ENCODE peak calls at places on chromosomes 4 and X, in nine cellular contexts. D is dorsolateral prefrontal cortex, N is HFFc6, R is left ventricle myocardium inferior, K is Panc1, B is Calu3, E is nephron progenitor cell, U is HFF-Myc, F is lower leg skin. V is an unnamed sample.

GRCh38 chr4:148664636-148665035 is 222.4 kb upstream of the NR3C2 start:
- DNase-seq in D (no peak), N (no peak), R (no peak), K (no peak), B (no peak), E (no peak), U (no peak), F (no peak), V (no peak)

GRCh38 chr4:77922158-77923094 is 59.8 kb downstream of the MRPL1 start:
- DNase-seq in D (no peak), N (peak), R (no peak), K (no peak), B (no peak), E (no peak), U (no peak), F (no peak), V (no peak)

GRCh38 chr4:55356991-55357461 is 11.0 kb downstream of the SRD5A3 start:
- DNase-seq in D (no peak), N (peak), R (no peak), K (no peak), B (no peak), E (no peak), U (no peak), F (no peak), V (no peak)

GRCh38 chrX:20149326-20149725 is 7.7 kb upstream of the EIF1AX start:
- DNase-seq in D (no peak), N (no peak), R (no peak), K (no peak), B (no peak), E (no peak), U (no peak), F (no peak), V (no peak)

GRCh38 chr4:11428161-11428700 is 463 bp downstream of the HS3ST1 start:
- DNase-seq in D (no peak), N (no peak), R (no peak), K (no peak), B (no peak), E (peak), U (no peak), F (no peak), V (no peak)

GRCh38 chr4:186566068-186566467 is 10.7 kb upstream of the MTNR1A start:
- DNase-seq in D (no peak), N (no peak), R (no peak), K (no peak), B (no peak), E (no peak), U (no peak), F (no peak), V (no peak)

GRCh38 chr4:40363382-40363920 is 28.3 kb downstream of the CHRNA9 start:
- DNase-seq in D (no peak), N (no peak), R (no peak), K (no peak), B (peak), E (no peak), U (no peak), F (no peak), V (no peak)

GRCh38 chr4:40881096-40881495 is 131.3 kb downstream of the NSUN7 start:
- DNase-seq in D (no peak), N (no peak), R (no peak), K (no peak), B (no peak), E (no peak), U (no peak), F (no peak), V (no peak)

GRCh38 chrX:119685225-119686066 is 7.5 kb downstream of the SEPTIN6 start:
- DNase-seq in D (no peak), N (peak), R (no peak), K (no peak), B (no peak), E (no peak), U (no peak), F (no peak), V (no peak)

GRCh38 chr4:169745291-169745690 is 12.5 kb downstream of the HPF1 start:
- DNase-seq in D (no peak), N (peak), R (no peak), K (no peak), B (no peak), E (no peak), U (no peak), F (no peak), V (no peak)

GRCh38 chr4:6245246-6246169 is 24.1 kb upstream of the WFS1 start:
- DNase-seq in D (peak), N (no peak), R (peak), K (no peak), B (no peak), E (no peak), U (no peak), F (no peak), V (no peak)

GRCh38 chr4:148477276-148477675 is 35.1 kb upstream of the NR3C2 start:
- DNase-seq in D (no peak), N (no peak), R (no peak), K (no peak), B (no peak), E (no peak), U (no peak), F (no peak), V (no peak)

GRCh38 chr4:81919810-81920209 is 448.1 kb upstream of the RASGEF1B start:
- DNase-seq in D (no peak), N (no peak), R (no peak), K (no peak), B (peak), E (no peak), U (no peak), F (no peak), V (no peak)

GRCh38 chrX:13826770-13827169 is 9.9 kb upstream of the GPM6B start:
- DNase-seq in D (no peak), N (no peak), R (no peak), K (no peak), B (no peak), E (no peak), U (no peak), F (no peak), V (no peak)

GRCh38 chr4:73533515-73534422 is 52.2 kb downstream of the AFM start:
- DNase-seq in D (no peak), N (no peak), R (no peak), K (no peak), B (no peak), E (no peak), U (no peak), F (no peak), V (no peak)

GRCh38 chrX:103215768-103216085 is 819 bp downstream of the BEX4 start:
- DNase-seq in D (no peak), N (no peak), R (no peak), K (no peak), B (no peak), E (no peak), U (no peak), F (no peak), V (peak)

GRCh38 chr4:223913-224497 is 81.3 kb downstream of the ZNF732 start:
- DNase-seq in D (no peak), N (no peak), R (no peak), K (no peak), B (no peak), E (no peak), U (no peak), F (no peak), V (no peak)

GRCh38 chrX:45598841-45599240 is 398.2 kb upstream of the DIPK2B start:
- DNase-seq in D (no peak), N (peak), R (no peak), K (no peak), B (no peak), E (no peak), U (no peak), F (no peak), V (no peak)

GRCh38 chr4:147927377-147928137 is 195.7 kb downstream of the ARHGAP10 start:
- DNase-seq in D (no peak), N (peak), R (peak), K (no peak), B (no peak), E (no peak), U (peak), F (no peak), V (no peak)

GRCh38 chr4:21769404-21770147 is 179.0 kb downstream of the KCNIP4 start:
- DNase-seq in D (no peak), N (peak), R (no peak), K (no peak), B (peak), E (no peak), U (no peak), F (no peak), V (no peak)

GRCh38 chrX:46574941-46575381 is 1.4 kb downstream of the CHST7 start:
- DNase-seq in D (no peak), N (no peak), R (peak), K (no peak), B (peak), E (peak), U (no peak), F (no peak), V (peak)

GRCh38 chr4:139556735-139557505 is 901 bp upstream of the SETD7 start:
- DNase-seq in D (peak), N (no peak), R (peak), K (no peak), B (peak), E (peak), U (no peak), F (peak), V (peak)

GRCh38 chr4:128524311-128524710 is 236.7 kb upstream of the PGRMC2 start:
- DNase-seq in D (no peak), N (peak), R (peak), K (no peak), B (peak), E (no peak), U (no peak), F (peak), V (no peak)

GRCh38 chrX:153590961-153591956 is 7.7 kb downstream of the CCNQ start:
- DNase-seq in D (no peak), N (no peak), R (no peak), K (no peak), B (no peak), E (no peak), U (no peak), F (no peak), V (no peak)

GRCh38 chr4:153987291-153987690 is 198.4 kb upstream of the SFRP2 start:
- DNase-seq in D (no peak), N (peak), R (no peak), K (no peak), B (no peak), E (no peak), U (no peak), F (no peak), V (no peak)

GRCh38 chr4:138727704-138728103 is 287.9 kb upstream of the NOCT start:
- DNase-seq in D (no peak), N (no peak), R (no peak), K (no peak), B (no peak), E (no peak), U (no peak), F (no peak), V (no peak)

GRCh38 chr4:158891256-158891655 is 122.4 kb downstream of the FNIP2 start:
- DNase-seq in D (no peak), N (no peak), R (no peak), K (no peak), B (no peak), E (no peak), U (no peak), F (no peak), V (no peak)

GRCh38 chr4:158894826-158895225 is 126.0 kb downstream of the FNIP2 start:
- DNase-seq in D (no peak), N (no peak), R (no peak), K (no peak), B (no peak), E (no peak), U (no peak), F (no peak), V (no peak)

GRCh38 chr4:158896459-158897238 is 127.8 kb downstream of the FNIP2 start:
- DNase-seq in D (no peak), N (no peak), R (no peak), K (no peak), B (no peak), E (no peak), U (no peak), F (no peak), V (no peak)

GRCh38 chr4:158890294-158890693 is 121.5 kb downstream of the FNIP2 start:
- DNase-seq in D (no peak), N (no peak), R (no peak), K (no peak), B (no peak), E (no peak), U (no peak), F (no peak), V (no peak)

DNA sequence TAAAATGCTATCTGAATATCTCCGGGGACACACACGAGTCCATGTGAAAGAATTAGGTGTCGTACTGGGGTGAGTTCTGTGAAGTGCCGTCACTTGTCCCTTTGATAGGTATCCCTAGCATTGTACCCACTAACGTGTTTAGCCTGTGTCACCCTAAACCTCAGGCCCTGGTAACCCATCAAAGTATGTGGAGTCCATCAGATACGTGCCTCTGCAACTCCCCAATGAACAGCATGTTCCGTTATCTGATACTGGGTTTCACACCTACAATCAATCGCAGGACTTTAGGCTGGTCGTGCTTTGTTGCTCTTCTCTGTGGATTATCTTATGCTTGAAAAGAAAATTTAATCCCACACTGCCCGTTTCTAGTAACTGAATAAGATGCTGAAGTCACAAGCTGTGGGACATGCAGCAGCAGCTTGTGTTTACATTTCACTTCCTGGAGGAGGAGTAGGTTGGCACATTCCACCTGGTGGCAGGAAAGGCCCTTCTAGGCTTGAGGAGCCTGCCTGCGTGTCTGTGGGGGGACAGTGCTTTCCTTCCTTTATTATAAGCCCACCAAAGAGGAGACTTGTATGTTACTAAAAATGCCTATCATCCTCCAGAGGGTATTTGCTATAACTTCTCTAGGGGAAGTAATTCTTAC is 127.1 kb downstream of the FNIP2 start:
- DNase-seq in D (no peak), N (peak), R (no peak), K (no peak), B (peak), E (no peak), U (no peak), F (no peak), V (no peak)
- TF ChIP-seq CTCF in D (no peak), N (peak), R (peak), K (no peak), B (no peak), E (no peak), U (no peak), F (no peak), V (no peak)

GRCh38 chr4:38320349-38320707 is 343.7 kb upstream of the KLF3 start:
- DNase-seq in D (no peak), N (no peak), R (no peak), K (no peak), B (no peak), E (no peak), U (no peak), F (no peak), V (no peak)

GRCh38 chr4:38320833-38321232 is 343.2 kb upstream of the KLF3 start:
- DNase-seq in D (no peak), N (no peak), R (no peak), K (no peak), B (no peak), E (no peak), U (no peak), F (no peak), V (peak)

GRCh38 chr4:38319456-38320348 is 344.3 kb upstream of the KLF3 start:
- DNase-seq in D (peak), N (peak), R (peak), K (peak), B (peak), E (peak), U (peak), F (peak), V (peak)

GRCh38 chr4:38317238-38317637 is 346.8 kb upstream of the KLF3 start:
- DNase-seq in D (no peak), N (no peak), R (no peak), K (no peak), B (no peak), E (no peak), U (no peak), F (no peak), V (no peak)

GRCh38 chr4:38318737-38319455 is 345.1 kb upstream of the KLF3 start:
- DNase-seq in D (peak), N (peak), R (peak), K (peak), B (peak), E (peak), U (peak), F (peak), V (peak)
- TF ChIP-seq CTCF in D (peak), N (peak), R (peak), K (no peak), B (no peak), E (no peak), U (no peak), F (no peak), V (no peak)

GRCh38 chr4:121655320-121656268 is 41.2 kb downstream of the ANXA5 start:
- DNase-seq in D (no peak), N (no peak), R (no peak), K (no peak), B (no peak), E (no peak), U (no peak), F (no peak), V (no peak)
- TF ChIP-seq CTCF in D (no peak), N (no peak), R (no peak), K (no peak), B (no peak), E (no peak), U (no peak), F (no peak), V (no peak)

GRCh38 chrX:43467608-43468234 is 188.4 kb upstream of the MAOA start:
- DNase-seq in D (no peak), N (no peak), R (no peak), K (no peak), B (no peak), E (no peak), U (no peak), F (no peak), V (no peak)
- TF ChIP-seq CTCF in D (no peak), N (no peak), R (no peak), K (peak), B (no peak), E (no peak), U (no peak), F (no peak), V (no peak)

DNA sequence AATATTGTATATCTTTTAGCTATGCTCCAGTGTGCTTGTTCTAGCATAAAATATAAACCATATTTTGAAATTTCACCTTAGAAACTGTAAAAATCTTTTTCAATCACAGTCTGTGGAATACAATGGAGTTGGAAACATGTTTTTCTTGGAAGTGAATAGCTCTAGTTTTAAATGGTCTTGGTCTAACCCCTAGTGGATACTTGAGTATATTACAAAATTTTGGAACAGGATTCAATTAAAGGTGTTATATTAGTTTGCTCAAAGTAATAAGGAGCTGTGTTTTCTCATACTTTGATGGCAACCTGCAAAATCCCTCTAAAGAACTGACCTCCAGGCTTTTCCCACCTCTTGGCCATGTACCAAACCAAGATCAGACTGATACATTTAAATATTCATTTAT is 48.2 kb downstream of the STK26 start:
- DNase-seq in D (no peak), N (no peak), R (no peak), K (no peak), B (no peak), E (no peak), U (no peak), F (no peak), V (no peak)
- TF ChIP-seq CTCF in D (no peak), N (peak), R (peak), K (peak), B (no peak), E (no peak), U (peak), F (no peak), V (no peak)

GRCh38 chrX:44183329-44183728 is 160.1 kb downstream of the EFHC2 start:
- DNase-seq in D (no peak), N (no peak), R (no peak), K (no peak), B (peak), E (no peak), U (no peak), F (no peak), V (no peak)
- TF ChIP-seq CTCF in D (peak), N (no peak), R (peak), K (peak), B (peak), E (no peak), U (no peak), F (no peak), V (no peak)

GRCh38 chr4:173195132-173195531 is 26.5 kb downstream of the GALNT7 start:
- DNase-seq in D (no peak), N (no peak), R (no peak), K (no peak), B (no peak), E (no peak), U (no peak), F (no peak), V (no peak)
- TF ChIP-seq CTCF in D (no peak), N (no peak), R (no peak), K (no peak), B (no peak), E (no peak), U (no peak), F (no peak), V (no peak)

GRCh38 chr4:177511611-177512010 is 69.4 kb upstream of the AGA start:
- DNase-seq in D (no peak), N (no peak), R (no peak), K (no peak), B (peak), E (no peak), U (no peak), F (peak), V (no peak)

GRCh38 chr4:177512646-177513045 is 70.4 kb upstream of the AGA start:
- DNase-seq in D (no peak), N (no peak), R (no peak), K (no peak), B (no peak), E (no peak), U (no peak), F (no peak), V (no peak)

GRCh38 chr4:177508662-177509061 is 66.4 kb upstream of the AGA start:
- DNase-seq in D (no peak), N (no peak), R (no peak), K (no peak), B (no peak), E (no peak), U (no peak), F (no peak), V (no peak)

GRCh38 chr4:177505171-177505615 is 63.0 kb upstream of the AGA start:
- DNase-seq in D (no peak), N (no peak), R (no peak), K (no peak), B (no peak), E (no peak), U (no peak), F (no peak), V (no peak)

DNA sequence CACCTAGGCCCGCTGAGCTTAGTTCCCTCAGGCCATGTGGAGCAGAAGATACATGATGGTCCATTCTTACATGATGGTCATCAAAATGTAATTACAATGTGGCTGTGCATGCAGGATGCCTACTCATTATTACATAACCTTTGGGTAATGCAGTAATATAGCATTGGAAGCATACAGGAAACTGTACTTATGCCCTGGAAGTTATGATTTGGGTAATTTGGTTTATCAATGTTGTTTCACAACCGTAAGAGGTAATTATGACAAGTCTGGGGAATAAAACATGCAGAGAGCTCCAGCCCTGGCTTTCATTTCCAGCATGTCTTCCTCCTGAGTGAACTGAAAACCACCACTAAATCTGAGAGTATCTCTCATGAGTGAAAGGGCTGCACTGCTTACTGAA is 67.1 kb upstream of the AGA start:
- DNase-seq in D (no peak), N (no peak), R (no peak), K (no peak), B (no peak), E (no peak), U (no peak), F (no peak), V (no peak)
- TF ChIP-seq CTCF in D (no peak), N (no peak), R (no peak), K (no peak), B (no peak), E (no peak), U (no peak), F (no peak), V (no peak)

GRCh38 chr4:155973639-155974475 is 20.2 kb upstream of the CTSO start:
- DNase-seq in D (no peak), N (no peak), R (no peak), K (no peak), B (no peak), E (no peak), U (no peak), F (no peak), V (no peak)

GRCh38 chr4:155974957-155975356 is 21.3 kb upstream of the CTSO start:
- DNase-seq in D (no peak), N (no peak), R (no peak), K (no peak), B (no peak), E (no peak), U (no peak), F (no peak), V (no peak)

GRCh38 chr4:155967098-155967497 is 13.4 kb upstream of the CTSO start:
- DNase-seq in D (no peak), N (peak), R (no peak), K (no peak), B (no peak), E (no peak), U (no peak), F (no peak), V (no peak)

GRCh38 chr4:155974476-155974749 is 20.7 kb upstream of the CTSO start:
- DNase-seq in D (no peak), N (no peak), R (no peak), K (no peak), B (no peak), E (no peak), U (no peak), F (no peak), V (peak)

GRCh38 chr4:155972098-155972497 is 18.4 kb upstream of the CTSO start:
- DNase-seq in D (no peak), N (peak), R (no peak), K (no peak), B (peak), E (no peak), U (no peak), F (no peak), V (no peak)
- TF ChIP-seq CTCF in D (peak), N (peak), R (peak), K (peak), B (no peak), E (peak), U (peak), F (no peak), V (no peak)

V was measured in GM20000.